ENCODE peak calls at places on chromosomes 12 and 14, in ten cellular contexts. V is GM23338, D is neural progenitor cell, T is lung, S is cardiac fibroblast, M is epithelial cell of proximal tubule, A is PC-9, Y is astrocyte of the spinal cord, R is body of pancreas, Q is upper lobe of right lung. H is an unnamed sample.

GRCh38 chr12:96516472-96517417 is 27.4 kb downstream of the CFAP54 start:
- DNase-seq in R (peak), Y (peak), T (peak), D (peak), S (peak), M (no peak), Q (peak), V (peak), A (peak), H (peak)

GRCh38 chr12:65556676-65557424 is 267.4 kb upstream of the HMGA2 start:
- DNase-seq in T (peak), V (peak), D (peak), Q (peak), A (peak), M (no peak), R (peak), S (peak), Y (peak), H (peak)

GRCh38 chr14:52370406-52370911 is 56.3 kb downstream of the PTGER2 start:
- DNase-seq in Q (no peak), V (no peak), M (no peak), A (peak), D (no peak), Y (no peak), T (no peak), S (no peak), R (no peak), H (no peak)

GRCh38 chr14:49975799-49976198 is 82.9 kb downstream of the ARF6 start:
- DNase-seq in V (no peak), M (no peak), A (no peak), Y (no peak), Q (no peak), R (no peak), T (no peak), S (no peak), D (no peak), H (peak)

GRCh38 chr12:4604684-4605193 is 42.7 kb downstream of the DYRK4 start:
- DNase-seq in D (peak), M (peak), Q (peak), R (peak), Y (peak), A (peak), T (peak), S (peak), V (peak), H (peak)

GRCh38 chr12:102436867-102437266 is 43.5 kb downstream of the IGF1 start:
- DNase-seq in R (no peak), Q (no peak), A (no peak), V (no peak), D (no peak), M (no peak), Y (no peak), T (no peak), S (no peak), H (peak)

GRCh38 chr14:89013098-89013504 is 188.7 kb downstream of the TTC8 start:
- DNase-seq in A (no peak), R (peak), Y (peak), M (no peak), T (peak), D (peak), V (peak), S (peak), Q (peak), H (peak)

GRCh38 chr12:131141483-131141882 is 187.8 kb downstream of the ADGRD1 start:
- DNase-seq in R (no peak), M (no peak), V (no peak), D (peak), Q (no peak), S (no peak), A (no peak), T (no peak), Y (no peak), H (no peak)

GRCh38 chr12:54412786-54413185 is 6.3 kb downstream of the ITGA5 start:
- DNase-seq in T (no peak), Q (no peak), D (no peak), M (no peak), R (no peak), V (no peak), Y (no peak), A (no peak), S (no peak), H (no peak)
- H3K4me3 ChIP-seq in T (no peak), Q (peak), D (no peak), M (no peak), R (no peak), V (no peak), Y (no peak), A (no peak), S (no peak), H (no peak)

DNA sequence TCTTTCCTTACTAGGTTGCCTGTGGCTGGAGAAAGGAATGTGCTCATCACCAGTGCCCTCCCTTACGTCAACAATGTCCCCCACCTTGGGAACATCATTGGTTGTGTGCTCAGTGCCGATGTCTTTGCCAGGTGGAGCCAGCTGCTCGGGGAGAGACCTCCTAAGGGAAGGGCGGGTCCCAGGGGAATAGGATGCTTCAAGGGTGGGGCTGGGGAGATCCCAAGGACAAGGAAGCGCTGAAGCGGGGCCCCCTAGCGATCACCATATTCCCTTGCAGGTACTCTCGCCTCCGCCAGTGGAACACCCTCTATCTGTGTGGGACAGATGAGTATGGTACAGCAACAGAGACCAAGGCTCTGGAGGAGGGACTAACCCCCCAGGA is 10.3 kb downstream of the MARS1 start:
- DNase-seq in A (no peak), Q (no peak), M (no peak), Y (no peak), T (no peak), D (no peak), R (no peak), S (no peak), V (peak), H (no peak)
- TF ChIP-seq CTCF in A (no peak), Q (no peak), M (no peak), Y (peak), T (no peak), D (peak), R (no peak), S (peak), V (peak), H (no peak)

GRCh38 chr12:26935636-26936378 is 2.0 kb downstream of the INTS13 start:
- DNase-seq in M (no peak), D (no peak), S (no peak), A (no peak), V (no peak), R (peak), Q (no peak), T (no peak), Y (no peak), H (no peak)
- H3K4me3 ChIP-seq in M (peak), D (peak), S (no peak), A (peak), V (peak), R (no peak), Q (peak), T (no peak), Y (no peak), H (peak)

GRCh38 chr14:95871531-95871930 is 5.1 kb upstream of the TUNAR start:
- DNase-seq in D (no peak), V (no peak), R (no peak), M (no peak), A (no peak), S (no peak), T (no peak), Y (no peak), Q (no peak), H (no peak)

GRCh38 chr14:95876769-95877490 is at the start of gene TUNAR:
- DNase-seq in D (peak), T (no peak), V (peak), A (no peak), Y (no peak), R (peak), M (no peak), Q (no peak), S (peak), H (peak)

GRCh38 chr14:95877633-95878032 is 1.0 kb downstream of the TUNAR start:
- DNase-seq in Q (no peak), S (no peak), M (no peak), A (no peak), V (no peak), Y (no peak), D (no peak), R (no peak), T (no peak), H (no peak)

GRCh38 chr14:95872777-95873176 is 3.9 kb upstream of the TUNAR start:
- DNase-seq in S (no peak), V (no peak), M (no peak), A (no peak), T (no peak), D (no peak), Y (no peak), Q (no peak), R (no peak), H (no peak)

DNA sequence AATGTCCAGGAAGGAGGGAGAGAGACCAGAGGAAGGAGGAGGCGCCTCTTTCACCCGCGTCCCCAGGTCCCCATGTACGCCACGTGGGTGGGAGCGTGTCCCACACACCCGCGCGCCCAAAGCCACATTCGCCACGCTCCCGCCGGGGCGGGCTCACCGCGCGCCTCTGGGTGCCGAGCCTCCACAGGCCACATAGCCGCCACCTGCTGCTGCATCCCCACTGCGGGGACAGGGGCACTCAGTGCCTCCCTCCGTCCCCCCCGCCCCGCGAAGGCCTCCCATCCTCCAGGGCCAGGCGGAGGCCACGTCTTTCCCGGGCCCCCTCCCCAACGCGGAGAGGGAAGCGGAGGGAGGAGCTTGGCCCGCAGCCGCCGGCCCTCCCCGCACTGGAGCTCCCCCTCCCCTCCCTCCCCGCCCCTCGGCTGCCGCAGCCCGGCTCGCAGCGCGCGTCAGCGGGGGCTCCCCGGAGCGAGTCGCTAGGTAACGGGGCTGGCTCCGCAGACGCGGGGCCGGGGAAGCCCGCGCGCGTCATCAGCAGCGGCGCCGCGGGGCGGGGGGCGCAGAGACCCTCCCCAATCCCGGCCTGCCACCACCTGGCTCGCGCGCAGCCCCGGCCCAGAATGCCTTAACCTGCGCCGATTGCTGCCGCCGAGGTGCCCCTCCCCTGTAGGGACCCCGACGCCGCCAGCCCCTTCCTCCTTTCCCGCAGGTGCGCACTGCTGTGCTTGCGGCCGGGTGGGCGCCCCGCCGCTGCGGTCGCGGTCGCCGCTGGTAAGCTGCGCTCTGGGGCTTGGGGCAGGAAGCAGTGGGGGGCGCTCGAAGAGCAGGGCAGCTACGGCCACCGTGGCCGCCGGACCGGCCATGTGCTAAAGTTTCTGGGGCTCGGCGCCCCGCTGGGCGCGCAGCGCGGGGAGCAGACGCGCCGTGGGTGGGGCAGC is 532 bp upstream of the TUNAR start:
- DNase-seq in Q (no peak), D (peak), A (no peak), R (no peak), M (no peak), V (peak), S (no peak), Y (no peak), T (no peak), H (no peak)
- TF ChIP-seq CTCF in Q (no peak), D (peak), A (no peak), R (no peak), M (peak), V (no peak), S (no peak), Y (no peak), T (no peak), H (no peak)

DNA sequence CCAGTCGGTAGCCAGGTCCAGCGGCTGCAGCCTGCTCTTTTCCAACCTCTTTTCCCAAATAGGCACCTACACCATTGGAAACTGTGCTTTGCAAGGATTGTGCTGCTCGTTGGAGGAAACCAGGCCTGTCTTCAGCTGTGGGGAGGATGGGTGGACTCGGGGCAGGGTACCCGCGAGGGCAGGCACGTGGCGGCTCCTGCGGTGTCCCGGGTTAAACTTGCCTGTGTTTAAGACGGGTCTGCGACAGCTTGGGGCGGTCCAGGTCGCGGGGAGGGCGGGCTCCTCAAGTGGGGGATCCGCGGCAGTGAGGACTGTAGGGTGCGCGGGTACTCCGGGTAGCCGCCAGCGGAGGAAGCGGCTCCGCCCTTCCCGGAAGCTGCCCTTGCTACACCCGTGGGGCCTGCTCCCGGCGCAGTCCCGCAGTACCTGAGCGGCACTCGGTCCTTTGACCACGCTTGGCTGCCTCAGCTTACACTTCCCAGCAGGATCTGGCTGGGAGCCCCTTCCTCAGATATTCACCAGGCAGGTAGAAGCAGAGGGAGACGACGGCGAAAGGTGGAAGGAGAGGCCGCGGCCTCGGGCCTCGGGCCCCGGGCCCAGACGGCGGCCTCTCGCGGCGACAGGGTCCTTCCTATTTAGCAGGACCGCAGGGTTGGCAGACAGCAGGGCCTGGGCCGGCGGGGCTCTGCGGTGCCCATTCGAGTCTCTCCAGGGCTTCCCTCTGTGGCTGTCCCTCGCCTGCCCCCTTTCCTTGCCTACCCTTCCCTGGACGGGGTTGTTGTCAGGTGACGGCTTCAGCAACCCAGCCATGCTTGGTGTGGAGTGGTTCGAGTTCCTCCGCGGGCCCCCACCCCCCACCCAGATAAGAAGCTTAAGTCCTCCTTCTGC is 2.9 kb downstream of the TTC6 start:
- DNase-seq in T (peak), M (no peak), D (peak), V (peak), S (no peak), A (peak), Q (peak), R (no peak), Y (no peak), H (no peak)
- H3K4me3 ChIP-seq in T (peak), M (peak), D (peak), V (peak), S (no peak), A (peak), Q (peak), R (no peak), Y (no peak), H (no peak)

DNA sequence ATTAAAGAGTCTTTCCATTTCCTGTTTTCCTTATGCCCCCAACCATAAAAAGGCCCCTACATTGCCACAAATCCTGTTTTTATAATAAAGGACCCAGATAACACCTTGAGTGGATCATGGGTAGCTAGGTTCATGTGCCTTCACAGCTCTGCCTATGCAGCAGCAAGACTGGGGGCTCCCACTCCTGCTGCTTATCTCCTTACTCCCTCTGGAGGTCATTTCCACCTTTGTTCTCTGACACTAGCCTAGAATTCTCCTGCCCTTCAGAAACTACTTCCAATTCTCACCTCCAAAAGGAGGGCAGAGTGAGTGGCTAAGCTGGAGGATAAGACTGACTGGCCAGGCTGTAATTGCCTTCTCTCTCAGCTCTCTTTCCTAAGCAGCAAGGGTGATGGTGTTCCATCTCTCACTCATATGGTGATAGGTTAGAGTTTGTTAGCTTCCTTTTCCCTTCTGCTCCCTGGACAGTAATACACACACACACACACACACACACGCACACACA is 20.0 kb upstream of the STAC3 start:
- DNase-seq in V (peak), Q (no peak), T (no peak), D (no peak), S (no peak), M (no peak), Y (no peak), A (no peak), R (no peak), H (no peak)
- TF ChIP-seq CTCF in V (peak), Q (no peak), T (no peak), D (no peak), S (no peak), M (peak), Y (peak), A (no peak), R (no peak), H (no peak)

DNA sequence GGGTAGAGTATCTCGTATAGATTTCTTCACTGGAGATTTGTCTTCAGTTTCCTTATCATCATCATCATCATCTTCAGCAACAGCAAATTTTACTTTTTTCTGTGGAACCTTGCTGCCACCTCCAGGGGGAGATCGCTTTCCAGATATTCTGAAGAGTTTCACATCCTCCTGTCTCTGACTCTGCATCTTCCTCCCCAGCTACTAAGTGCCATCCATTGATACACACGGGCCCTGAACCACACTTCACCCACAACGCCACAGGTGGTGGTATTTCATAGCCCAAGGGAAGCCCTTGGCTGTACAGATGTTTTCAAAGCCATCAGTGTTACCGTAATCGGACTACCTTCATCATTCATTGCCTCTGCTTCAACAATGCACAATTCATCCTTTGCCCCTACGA is 82.2 kb downstream of the PPP2R5C start:
- DNase-seq in T (no peak), A (peak), D (no peak), M (no peak), V (peak), Y (no peak), Q (no peak), S (no peak), R (no peak), H (peak)
- H3K4me3 ChIP-seq in T (no peak), A (no peak), D (no peak), M (no peak), V (no peak), Y (no peak), Q (no peak), S (no peak), R (no peak), H (no peak)

GRCh38 chr14:19874842-19875241 is at the start of gene OR4K2:
- DNase-seq in T (no peak), S (no peak), R (no peak), Y (no peak), M (no peak), Q (no peak), D (no peak), A (no peak), V (no peak), H (no peak)

GRCh38 chr14:19873178-19873577 is 1.8 kb upstream of the OR4K2 start:
- DNase-seq in T (no peak), V (no peak), R (no peak), S (no peak), D (no peak), Q (no peak), M (no peak), A (no peak), Y (no peak), H (no peak)

GRCh38 chr14:19878029-19878642 is 3.2 kb downstream of the OR4K2 start:
- DNase-seq in D (no peak), T (no peak), R (no peak), S (peak), Y (no peak), Q (no peak), V (peak), M (no peak), A (no peak), H (no peak)
- TF ChIP-seq CTCF in D (peak), T (no peak), R (peak), S (peak), Y (peak), Q (peak), V (peak), M (peak), A (peak), H (peak)

GRCh38 chr12:6965026-6965661 is 5.3 kb downstream of the PHB2 start:
- DNase-seq in T (peak), D (peak), A (peak), Q (peak), M (no peak), R (peak), Y (peak), V (peak), S (peak), H (peak)
- H3K4me3 ChIP-seq in T (no peak), D (no peak), A (peak), Q (peak), M (no peak), R (peak), Y (no peak), V (peak), S (no peak), H (no peak)

GRCh38 chr12:55795950-55796349 is 21.6 kb downstream of the SARNP start:
- DNase-seq in R (no peak), M (no peak), V (no peak), D (no peak), A (no peak), S (no peak), Q (no peak), T (no peak), Y (no peak), H (no peak)

GRCh38 chr12:55797550-55797949 is 20.0 kb downstream of the SARNP start:
- DNase-seq in M (no peak), T (no peak), Q (no peak), S (no peak), D (no peak), Y (no peak), V (no peak), A (no peak), R (no peak), H (no peak)

GRCh38 chr12:55797068-55797467 is 20.5 kb downstream of the SARNP start:
- DNase-seq in M (no peak), D (peak), R (peak), Y (peak), S (peak), A (no peak), V (peak), Q (no peak), T (no peak), H (peak)
- TF ChIP-seq CTCF in M (peak), D (peak), R (no peak), Y (peak), S (peak), A (peak), V (peak), Q (peak), T (no peak), H (peak)

H was measured in foreskin fibroblast.